ENCODE peak calls at places on chromosomes 2 and 18, in nine cellular contexts. L is tibial nerve, W is SK-N-SH, S is sigmoid colon, H is A549, N is HepG2, M is GM12878, A is stomach, G is transverse colon. X is an unnamed sample.

GRCh38 chr2:222561817-222562424 is 94.0 kb downstream of the FARSB start:
- DNase-seq in L (no peak), W (peak), S (no peak), H (peak), N (peak), M (peak), A (peak), G (peak), X (no peak)

GRCh38 chr2:57396364-57397098 is 650.1 kb upstream of the VRK2 start:
- DNase-seq in L (no peak), W (no peak), S (peak), H (peak), N (no peak), M (no peak), A (no peak), G (no peak), X (peak)

GRCh38 chr2:176390276-176390675 is 121.0 kb downstream of the MTX2 start:
- DNase-seq in L (no peak), W (no peak), S (no peak), H (no peak), N (no peak), M (no peak), A (no peak), G (no peak), X (no peak)

GRCh38 chr2:45278345-45279078 is 269.3 kb upstream of the SIX2 start:
- DNase-seq in L (no peak), W (no peak), S (no peak), H (no peak), N (no peak), M (no peak), A (no peak), G (no peak), X (no peak)

GRCh38 chr2:9191044-9191481 is 15.5 kb upstream of the ASAP2 start:
- DNase-seq in L (peak), W (peak), S (peak), H (peak), N (peak), M (no peak), A (peak), G (peak), X (peak)

GRCh38 chr18:66136039-66136438 is 385.2 kb downstream of the CDH7 start:
- DNase-seq in L (no peak), W (no peak), S (no peak), H (no peak), N (no peak), M (no peak), A (no peak), G (no peak), X (no peak)

GRCh38 chr18:45910405-45911023 is 56.6 kb downstream of the EPG5 start:
- DNase-seq in L (no peak), W (peak), S (no peak), H (peak), N (peak), M (peak), A (peak), G (peak), X (peak)

GRCh38 chr2:2743164-2743571 is 412.1 kb upstream of the MYT1L start:
- DNase-seq in L (no peak), W (no peak), S (peak), H (no peak), N (no peak), M (no peak), A (no peak), G (no peak), X (no peak)

GRCh38 chr18:8998481-8999217 is 103.8 kb upstream of the NDUFV2 start:
- DNase-seq in L (no peak), W (no peak), S (no peak), H (no peak), N (no peak), M (no peak), A (no peak), G (no peak), X (no peak)

GRCh38 chr2:173659522-173659921 is 304.9 kb downstream of the CDCA7 start:
- DNase-seq in L (no peak), W (no peak), S (no peak), H (no peak), N (no peak), M (no peak), A (no peak), G (no peak), X (no peak)

GRCh38 chr2:144460981-144461766 is 58.7 kb downstream of the ZEB2 start:
- DNase-seq in L (no peak), W (no peak), S (no peak), H (no peak), N (no peak), M (no peak), A (no peak), G (peak), X (no peak)

GRCh38 chr2:231361701-231362588 is 33.6 kb upstream of the B3GNT7 start:
- DNase-seq in L (no peak), W (no peak), S (peak), H (no peak), N (no peak), M (peak), A (no peak), G (peak), X (no peak)

GRCh38 chr2:42421601-42422252 is 60.7 kb upstream of the COX7A2L start:
- DNase-seq in L (no peak), W (no peak), S (no peak), H (no peak), N (no peak), M (no peak), A (no peak), G (no peak), X (no peak)

GRCh38 chr2:67641709-67642397 is 244.7 kb downstream of the ETAA1 start:
- DNase-seq in L (no peak), W (no peak), S (no peak), H (no peak), N (no peak), M (no peak), A (no peak), G (no peak), X (no peak)

GRCh38 chr2:99085400-99085799 is 56.1 kb upstream of the C2orf15 start:
- DNase-seq in L (no peak), W (no peak), S (no peak), H (peak), N (peak), M (no peak), A (no peak), G (no peak), X (no peak)

GRCh38 chr2:187263675-187264580 is 184.1 kb downstream of the CALCRL start:
- DNase-seq in L (no peak), W (no peak), S (no peak), H (no peak), N (no peak), M (no peak), A (no peak), G (no peak), X (no peak)

GRCh38 chr18:53698907-53699306 is 525.6 kb downstream of the MBD2 start:
- DNase-seq in L (no peak), W (peak), S (no peak), H (peak), N (peak), M (no peak), A (peak), G (peak), X (peak)

GRCh38 chr18:52903858-52904257 is 563.9 kb downstream of the DCC start:
- DNase-seq in L (no peak), W (peak), S (no peak), H (peak), N (peak), M (no peak), A (peak), G (peak), X (no peak)

GRCh38 chr2:172516299-172516698 is 39.6 kb upstream of the PDK1 start:
- DNase-seq in L (no peak), W (no peak), S (no peak), H (peak), N (no peak), M (no peak), A (no peak), G (no peak), X (no peak)

GRCh38 chr2:109645412-109646184 is 31.4 kb downstream of the SOWAHC start:
- DNase-seq in L (no peak), W (no peak), S (no peak), H (no peak), N (peak), M (no peak), A (no peak), G (no peak), X (no peak)

GRCh38 chr2:223936862-223937326 is 8.2 kb downstream of the WDFY1 start:
- DNase-seq in L (no peak), W (no peak), S (no peak), H (no peak), N (no peak), M (no peak), A (no peak), G (no peak), X (no peak)

GRCh38 chr2:9032555-9032954 is 29.1 kb upstream of the MBOAT2 start:
- DNase-seq in L (no peak), W (no peak), S (no peak), H (no peak), N (no peak), M (no peak), A (no peak), G (no peak), X (no peak)

GRCh38 chr2:127134235-127134634 is 27.3 kb upstream of the BIN1 start:
- DNase-seq in L (no peak), W (peak), S (no peak), H (no peak), N (no peak), M (no peak), A (no peak), G (no peak), X (no peak)

GRCh38 chr2:108787209-108787558 is 613 bp downstream of the CCDC138 start:
- DNase-seq in L (no peak), W (peak), S (no peak), H (no peak), N (no peak), M (no peak), A (no peak), G (no peak), X (no peak)

GRCh38 chr2:18325118-18325517 is 235.3 kb downstream of the RDH14 start:
- DNase-seq in L (no peak), W (no peak), S (no peak), H (no peak), N (no peak), M (no peak), A (no peak), G (no peak), X (no peak)

GRCh38 chr2:144875996-144876395 is 356.1 kb upstream of the ZEB2 start:
- DNase-seq in L (no peak), W (no peak), S (no peak), H (no peak), N (no peak), M (no peak), A (no peak), G (no peak), X (no peak)

GRCh38 chr18:50602466-50602865 is 42.6 kb downstream of the MAPK4 start:
- DNase-seq in L (no peak), W (no peak), S (no peak), H (no peak), N (no peak), M (no peak), A (no peak), G (no peak), X (no peak)

GRCh38 chr18:1663879-1664705 is 759.4 kb downstream of the ADCYAP1 start:
- DNase-seq in L (peak), W (peak), S (no peak), H (peak), N (peak), M (no peak), A (peak), G (peak), X (peak)

GRCh38 chr18:41737218-41737617 is 217.8 kb upstream of the PIK3C3 start:
- DNase-seq in L (no peak), W (no peak), S (no peak), H (no peak), N (no peak), M (no peak), A (no peak), G (no peak), X (no peak)

GRCh38 chr2:2325538-2325937 is 5.5 kb downstream of the MYT1L start:
- DNase-seq in L (no peak), W (peak), S (no peak), H (no peak), N (no peak), M (no peak), A (no peak), G (no peak), X (no peak)

GRCh38 chr2:117989854-117990438 is 23.9 kb downstream of the CCDC93 start:
- DNase-seq in L (no peak), W (no peak), S (no peak), H (no peak), N (no peak), M (no peak), A (no peak), G (no peak), X (no peak)

GRCh38 chr2:109128048-109128465 is 948 bp upstream of the SH3RF3 start:
- DNase-seq in L (peak), W (peak), S (peak), H (peak), N (peak), M (no peak), A (peak), G (peak), X (peak)

GRCh38 chr2:221997100-221997499 is 301.7 kb downstream of the PAX3 start:
- DNase-seq in L (no peak), W (no peak), S (no peak), H (peak), N (peak), M (no peak), A (no peak), G (no peak), X (no peak)

GRCh38 chr2:230541934-230542380 is 126.0 kb downstream of the SP100 start:
- DNase-seq in L (no peak), W (no peak), S (no peak), H (no peak), N (no peak), M (peak), A (no peak), G (no peak), X (no peak)

GRCh38 chr2:13669607-13670006 is 952.9 kb downstream of the TRIB2 start:
- DNase-seq in L (no peak), W (no peak), S (no peak), H (no peak), N (no peak), M (no peak), A (no peak), G (no peak), X (no peak)

GRCh38 chr18:3262234-3263171 is 570 bp downstream of the MYL12B start:
- DNase-seq in L (no peak), W (no peak), S (no peak), H (peak), N (no peak), M (no peak), A (no peak), G (no peak), X (peak)
- TF ChIP-seq EP300 in L (no peak), W (no peak), S (no peak), H (no peak), N (no peak), M (no peak), A (no peak), G (no peak), X (no peak)

GRCh38 chr2:28389399-28390240 is 3.0 kb upstream of the FOSL2 start:
- DNase-seq in L (no peak), W (peak), S (peak), H (no peak), N (no peak), M (no peak), A (no peak), G (no peak), X (no peak)
- TF ChIP-seq CTCF in L (no peak), W (peak), S (no peak), H (peak), N (peak), M (no peak), A (no peak), G (no peak), X (no peak)

GRCh38 chr2:48310581-48310980 is 219.4 kb upstream of the STON1 start:
- DNase-seq in L (no peak), W (no peak), S (no peak), H (no peak), N (no peak), M (no peak), A (no peak), G (no peak), X (no peak)

GRCh38 chr2:48309900-48310299 is 220.1 kb upstream of the STON1 start:
- DNase-seq in L (no peak), W (no peak), S (no peak), H (no peak), N (no peak), M (no peak), A (no peak), G (no peak), X (no peak)

GRCh38 chr2:48312126-48312525 is 217.8 kb upstream of the STON1 start:
- DNase-seq in L (no peak), W (no peak), S (no peak), H (no peak), N (peak), M (no peak), A (no peak), G (no peak), X (no peak)

GRCh38 chr2:48315847-48316194 is 214.1 kb upstream of the STON1 start:
- DNase-seq in L (no peak), W (peak), S (no peak), H (peak), N (peak), M (no peak), A (no peak), G (peak), X (no peak)

DNA sequence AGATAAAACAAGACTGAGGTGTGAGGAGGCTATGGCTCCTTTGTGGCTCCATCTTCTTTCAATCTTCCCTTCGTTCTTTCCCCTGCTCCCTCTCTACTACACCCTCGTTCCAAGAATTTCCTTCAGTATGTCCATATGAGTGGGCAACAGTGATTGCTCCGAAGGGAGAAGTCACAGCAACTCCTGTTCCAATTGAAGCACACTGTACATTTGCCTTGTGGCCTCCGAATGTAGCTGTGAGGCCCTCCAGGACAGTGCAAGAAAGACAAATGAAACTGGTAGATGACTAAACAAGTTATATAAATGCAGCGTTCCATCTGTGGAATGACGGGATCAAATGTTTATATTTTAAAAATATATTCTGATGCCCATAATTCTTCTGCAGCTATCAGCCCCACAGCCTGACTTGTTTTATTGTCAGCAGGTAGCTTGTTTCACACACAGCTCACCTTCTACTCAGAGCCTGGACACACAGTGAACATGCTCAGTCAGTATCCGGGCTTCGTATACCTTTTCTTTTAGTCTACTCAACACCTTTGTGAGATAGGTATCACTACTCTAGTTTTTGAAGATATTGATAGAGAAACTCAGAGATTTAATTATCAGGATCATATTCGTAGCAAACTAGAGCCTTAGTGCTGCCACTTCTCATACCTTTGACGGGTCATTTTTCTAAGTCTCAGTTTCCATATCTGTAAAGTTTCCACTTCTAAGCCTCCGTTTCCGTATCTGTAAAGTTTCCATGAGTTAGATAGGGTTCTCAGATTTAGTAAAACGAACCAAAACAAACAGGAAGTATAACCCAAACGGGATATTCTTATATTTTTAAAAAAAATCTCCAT is 216.7 kb upstream of the STON1 start:
- DNase-seq in L (no peak), W (no peak), S (no peak), H (no peak), N (no peak), M (peak), A (no peak), G (no peak), X (no peak)
- TF ChIP-seq EP300 in L (no peak), W (no peak), S (no peak), H (no peak), N (no peak), M (no peak), A (no peak), G (no peak), X (no peak)

GRCh38 chr18:63834471-63835113 is 52.9 kb upstream of the SERPINB2 start:
- DNase-seq in L (no peak), W (no peak), S (no peak), H (no peak), N (no peak), M (no peak), A (no peak), G (no peak), X (no peak)
- TF ChIP-seq CTCF in L (no peak), W (no peak), S (no peak), H (no peak), N (no peak), M (no peak), A (no peak), G (no peak), X (no peak)

X was measured in upper lobe of left lung.